ENCODE peak calls at places on chromosomes 4 and X, in eight cellular contexts. One of them, this sample, is unnamed.

GRCh38 chr4:173531085-173531965 is 1.3 kb upstream of the HAND2 start:
- DNase-seq in left ventricle myocardium inferior: peak; percentile 62
- DNase-seq in H7: peak; percentile 56
- DNase-seq in SJSA1: no peak
- DNase-seq in NT2/D1: no peak
- DNase-seq in GM23248: peak; percentile 79
- DNase-seq in A549: no peak
- DNase-seq in astrocyte of the spinal cord: no peak
- DNase-seq in this sample: no peak

GRCh38 chr4:26860922-26861433 is 337 bp downstream of the STIM2 start:
- DNase-seq in A549: peak; percentile 26
- DNase-seq in H7: peak; percentile 68
- DNase-seq in left ventricle myocardium inferior: peak; percentile 55
- DNase-seq in NT2/D1: no peak
- DNase-seq in GM23248: peak; percentile 83
- DNase-seq in SJSA1: peak; percentile 65
- DNase-seq in astrocyte of the spinal cord: peak; percentile 51
- DNase-seq in this sample: no peak

GRCh38 chrX:79161655-79162054 is 17.2 kb downstream of the GPR174 start:
- DNase-seq in SJSA1: no peak
- DNase-seq in NT2/D1: no peak
- DNase-seq in H7: no peak
- DNase-seq in astrocyte of the spinal cord: no peak
- DNase-seq in left ventricle myocardium inferior: no peak
- DNase-seq in GM23248: no peak
- DNase-seq in A549: no peak
- DNase-seq in this sample: peak; percentile 53

GRCh38 chr4:139934336-139934735 is 219.6 kb downstream of the MAML3 start:
- DNase-seq in GM23248: peak; percentile 68
- DNase-seq in left ventricle myocardium inferior: no peak
- DNase-seq in NT2/D1: no peak
- DNase-seq in SJSA1: no peak
- DNase-seq in astrocyte of the spinal cord: peak; percentile 16
- DNase-seq in H7: no peak
- DNase-seq in A549: no peak
- DNase-seq in this sample: no peak

GRCh38 chrX:115147220-115147619 is 42.0 kb upstream of the RBMXL3 start:
- DNase-seq in A549: peak; percentile 16
- DNase-seq in H7: peak; percentile 3
- DNase-seq in left ventricle myocardium inferior: no peak
- DNase-seq in SJSA1: no peak
- DNase-seq in astrocyte of the spinal cord: peak; percentile 29
- DNase-seq in NT2/D1: no peak
- DNase-seq in GM23248: peak; percentile 35
- DNase-seq in this sample: no peak

GRCh38 chr4:35541888-35542213 is 702.5 kb downstream of the ARAP2 start:
- DNase-seq in GM23248: no peak
- DNase-seq in H7: peak; percentile 17
- DNase-seq in A549: no peak
- DNase-seq in NT2/D1: no peak
- DNase-seq in left ventricle myocardium inferior: no peak
- DNase-seq in SJSA1: no peak
- DNase-seq in astrocyte of the spinal cord: no peak
- DNase-seq in this sample: no peak

GRCh38 chrX:20530319-20530979 is 263.7 kb upstream of the RPS6KA3 start:
- DNase-seq in H7: peak; percentile 36
- DNase-seq in left ventricle myocardium inferior: no peak
- DNase-seq in NT2/D1: peak; percentile 50
- DNase-seq in astrocyte of the spinal cord: peak; percentile 56
- DNase-seq in A549: peak; percentile 66
- DNase-seq in GM23248: peak; percentile 61
- DNase-seq in SJSA1: peak; percentile 46
- DNase-seq in this sample: no peak

GRCh38 chr4:141587897-141588296 is 48.5 kb upstream of the IL15 start:
- DNase-seq in left ventricle myocardium inferior: no peak
- DNase-seq in NT2/D1: no peak
- DNase-seq in SJSA1: no peak
- DNase-seq in astrocyte of the spinal cord: no peak
- DNase-seq in GM23248: peak; percentile 9
- DNase-seq in A549: no peak
- DNase-seq in H7: no peak
- DNase-seq in this sample: no peak

GRCh38 chr4:37885496-37885895 is 5.4 kb upstream of the TBC1D1 start:
- DNase-seq in H7: no peak
- DNase-seq in astrocyte of the spinal cord: no peak
- DNase-seq in SJSA1: no peak
- DNase-seq in GM23248: no peak
- DNase-seq in A549: no peak
- DNase-seq in NT2/D1: no peak
- DNase-seq in left ventricle myocardium inferior: no peak
- DNase-seq in this sample: no peak

GRCh38 chr4:183945741-183946140 is 40.6 kb downstream of the STOX2 start:
- DNase-seq in A549: no peak
- DNase-seq in GM23248: no peak
- DNase-seq in left ventricle myocardium inferior: no peak
- DNase-seq in H7: no peak
- DNase-seq in astrocyte of the spinal cord: no peak
- DNase-seq in NT2/D1: no peak
- DNase-seq in SJSA1: no peak
- DNase-seq in this sample: no peak

GRCh38 chrX:134191276-134191675 is 45.7 kb upstream of the CCDC160 start:
- DNase-seq in astrocyte of the spinal cord: no peak
- DNase-seq in SJSA1: no peak
- DNase-seq in NT2/D1: no peak
- DNase-seq in GM23248: no peak
- DNase-seq in A549: no peak
- DNase-seq in left ventricle myocardium inferior: no peak
- DNase-seq in H7: no peak
- DNase-seq in this sample: no peak

GRCh38 chr4:13766722-13767495 is 139.4 kb upstream of the BOD1L1 start:
- DNase-seq in GM23248: no peak
- DNase-seq in SJSA1: no peak
- DNase-seq in H7: no peak
- DNase-seq in astrocyte of the spinal cord: no peak
- DNase-seq in NT2/D1: no peak
- DNase-seq in left ventricle myocardium inferior: no peak
- DNase-seq in A549: no peak
- DNase-seq in this sample: no peak

GRCh38 chrX:131588995-131589394 is 45.1 kb downstream of the OR13H1 start:
- DNase-seq in H7: no peak
- DNase-seq in left ventricle myocardium inferior: no peak
- DNase-seq in A549: peak; percentile 3
- DNase-seq in NT2/D1: no peak
- DNase-seq in SJSA1: no peak
- DNase-seq in astrocyte of the spinal cord: no peak
- DNase-seq in GM23248: no peak
- DNase-seq in this sample: no peak

GRCh38 chr4:85779165-85779564 is 304.2 kb downstream of the ARHGAP24 start:
- DNase-seq in astrocyte of the spinal cord: peak; percentile 75
- DNase-seq in H7: no peak
- DNase-seq in left ventricle myocardium inferior: no peak
- DNase-seq in GM23248: peak; percentile 80
- DNase-seq in A549: no peak
- DNase-seq in NT2/D1: no peak
- DNase-seq in SJSA1: peak; percentile 36
- DNase-seq in this sample: no peak

GRCh38 chr4:85783483-85783882 is 308.5 kb downstream of the ARHGAP24 start:
- DNase-seq in SJSA1: peak; percentile 78
- DNase-seq in H7: no peak
- DNase-seq in A549: no peak
- DNase-seq in GM23248: peak; percentile 95
- DNase-seq in astrocyte of the spinal cord: peak; percentile 76
- DNase-seq in NT2/D1: no peak
- DNase-seq in left ventricle myocardium inferior: no peak
- DNase-seq in this sample: no peak

GRCh38 chr4:85777908-85778808 is 303.2 kb downstream of the ARHGAP24 start:
- DNase-seq in NT2/D1: no peak
- DNase-seq in astrocyte of the spinal cord: peak; percentile 67
- DNase-seq in left ventricle myocardium inferior: no peak
- DNase-seq in A549: no peak
- DNase-seq in GM23248: peak; percentile 44
- DNase-seq in SJSA1: peak; percentile 48
- DNase-seq in H7: no peak
- DNase-seq in this sample: peak; percentile 24

GRCh38 chr4:85778809-85779124 is 303.8 kb downstream of the ARHGAP24 start:
- DNase-seq in GM23248: peak; percentile 67
- DNase-seq in astrocyte of the spinal cord: peak; percentile 70
- DNase-seq in SJSA1: peak; percentile 49
- DNase-seq in H7: no peak
- DNase-seq in left ventricle myocardium inferior: no peak
- DNase-seq in NT2/D1: no peak
- DNase-seq in A549: no peak
- DNase-seq in this sample: no peak

GRCh38 chr4:85780664-85781063 is 305.7 kb downstream of the ARHGAP24 start:
- DNase-seq in A549: no peak
- DNase-seq in left ventricle myocardium inferior: no peak
- DNase-seq in SJSA1: no peak
- DNase-seq in GM23248: peak; percentile 69
- DNase-seq in astrocyte of the spinal cord: peak; percentile 64
- DNase-seq in NT2/D1: no peak
- DNase-seq in H7: no peak
- DNase-seq in this sample: no peak
- H3K4me3 ChIP-seq in A549: no peak overlapping the region
- H3K4me3 ChIP-seq in left ventricle myocardium inferior: no peak overlapping the region
- H3K4me3 ChIP-seq in SJSA1: no peak overlapping the region
- H3K4me3 ChIP-seq in GM23248: peak overlapping the region; percentile 91
- H3K4me3 ChIP-seq in astrocyte of the spinal cord: no peak overlapping the region
- H3K4me3 ChIP-seq in NT2/D1: no peak overlapping the region
- H3K4me3 ChIP-seq in H7: no peak overlapping the region
- H3K4me3 ChIP-seq in this sample: no peak overlapping the region

DNA sequence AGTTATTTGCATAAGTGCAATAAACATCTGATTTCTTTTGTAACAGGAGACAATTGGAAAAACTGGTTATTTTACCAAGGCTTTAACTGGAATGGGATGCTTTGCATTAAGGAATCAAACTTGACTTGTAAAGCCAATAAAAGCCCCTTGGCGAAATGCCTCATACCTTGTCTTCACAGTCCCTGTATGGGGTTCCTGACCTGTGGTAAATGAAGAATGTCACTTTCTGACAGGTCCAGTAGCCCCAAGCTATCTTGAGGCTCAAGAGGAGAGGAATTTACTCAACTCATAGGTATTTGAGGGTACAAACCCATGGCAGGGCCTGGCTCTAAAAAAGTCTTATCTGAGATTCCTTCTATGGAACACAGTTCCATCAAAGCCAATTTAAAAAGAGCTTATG is 78.0 kb downstream of the ACOX3 start:
- DNase-seq in NT2/D1: no peak
- DNase-seq in left ventricle myocardium inferior: no peak
- DNase-seq in SJSA1: no peak
- DNase-seq in GM23248: no peak
- DNase-seq in astrocyte of the spinal cord: no peak
- DNase-seq in A549: no peak
- DNase-seq in H7: no peak
- DNase-seq in this sample: no peak
- H3K4me3 ChIP-seq in NT2/D1: no peak overlapping the region
- H3K4me3 ChIP-seq in left ventricle myocardium inferior: no peak overlapping the region
- H3K4me3 ChIP-seq in SJSA1: no peak overlapping the region
- H3K4me3 ChIP-seq in GM23248: no peak overlapping the region
- H3K4me3 ChIP-seq in astrocyte of the spinal cord: no peak overlapping the region
- H3K4me3 ChIP-seq in A549: no peak overlapping the region
- H3K4me3 ChIP-seq in H7: no peak overlapping the region
- H3K4me3 ChIP-seq in this sample: no peak overlapping the region

GRCh38 chr4:71236226-71236625 is 102.6 kb upstream of the SLC4A4 start:
- DNase-seq in H7: no peak
- DNase-seq in GM23248: no peak
- DNase-seq in NT2/D1: no peak
- DNase-seq in SJSA1: no peak
- DNase-seq in left ventricle myocardium inferior: no peak
- DNase-seq in astrocyte of the spinal cord: no peak
- DNase-seq in A549: no peak
- DNase-seq in this sample: no peak
- H3K4me3 ChIP-seq in H7: no peak overlapping the region
- H3K4me3 ChIP-seq in GM23248: no peak overlapping the region
- H3K4me3 ChIP-seq in NT2/D1: no peak overlapping the region
- H3K4me3 ChIP-seq in SJSA1: no peak overlapping the region
- H3K4me3 ChIP-seq in left ventricle myocardium inferior: peak overlapping the region; percentile 57
- H3K4me3 ChIP-seq in astrocyte of the spinal cord: no peak overlapping the region
- H3K4me3 ChIP-seq in A549: no peak overlapping the region
- H3K4me3 ChIP-seq in this sample: no peak overlapping the region

GRCh38 chr4:68375667-68376559 is 26.0 kb upstream of the YTHDC1 start:
- DNase-seq in A549: peak; percentile 75
- DNase-seq in astrocyte of the spinal cord: peak; percentile 63
- DNase-seq in NT2/D1: no peak
- DNase-seq in GM23248: peak; percentile 79
- DNase-seq in left ventricle myocardium inferior: no peak
- DNase-seq in H7: peak; percentile 75
- DNase-seq in SJSA1: peak; percentile 46
- DNase-seq in this sample: peak; percentile 30
- H3K4me3 ChIP-seq in A549: peak overlapping the region; percentile 41
- H3K4me3 ChIP-seq in astrocyte of the spinal cord: no peak overlapping the region
- H3K4me3 ChIP-seq in NT2/D1: no peak overlapping the region
- H3K4me3 ChIP-seq in GM23248: peak overlapping the region; percentile 46
- H3K4me3 ChIP-seq in left ventricle myocardium inferior: no peak overlapping the region
- H3K4me3 ChIP-seq in H7: peak overlapping the region; percentile 21
- H3K4me3 ChIP-seq in SJSA1: no peak overlapping the region
- H3K4me3 ChIP-seq in this sample: no peak overlapping the region

GRCh38 chr4:107721436-107722090 is 1.5 kb upstream of the PAPSS1 start:
- DNase-seq in NT2/D1: no peak
- DNase-seq in SJSA1: no peak
- DNase-seq in H7: peak; percentile 60
- DNase-seq in left ventricle myocardium inferior: no peak
- DNase-seq in A549: no peak
- DNase-seq in astrocyte of the spinal cord: no peak
- DNase-seq in GM23248: no peak
- DNase-seq in this sample: no peak

GRCh38 chr4:107719211-107719926 is 665 bp downstream of the PAPSS1 start:
- DNase-seq in H7: no peak
- DNase-seq in NT2/D1: no peak
- DNase-seq in GM23248: peak; percentile 66
- DNase-seq in astrocyte of the spinal cord: peak; percentile 50
- DNase-seq in left ventricle myocardium inferior: no peak
- DNase-seq in A549: peak; percentile 20
- DNase-seq in SJSA1: no peak
- DNase-seq in this sample: no peak

GRCh38 chr4:107719927-107720722 is at the start of gene PAPSS1:
- DNase-seq in A549: peak; percentile 92
- DNase-seq in SJSA1: peak; percentile 97
- DNase-seq in astrocyte of the spinal cord: peak; percentile 99
- DNase-seq in H7: peak; percentile 96
- DNase-seq in NT2/D1: peak; percentile 92
- DNase-seq in left ventricle myocardium inferior: peak; percentile 96
- DNase-seq in GM23248: peak; percentile 99
- DNase-seq in this sample: peak; percentile 85

DNA sequence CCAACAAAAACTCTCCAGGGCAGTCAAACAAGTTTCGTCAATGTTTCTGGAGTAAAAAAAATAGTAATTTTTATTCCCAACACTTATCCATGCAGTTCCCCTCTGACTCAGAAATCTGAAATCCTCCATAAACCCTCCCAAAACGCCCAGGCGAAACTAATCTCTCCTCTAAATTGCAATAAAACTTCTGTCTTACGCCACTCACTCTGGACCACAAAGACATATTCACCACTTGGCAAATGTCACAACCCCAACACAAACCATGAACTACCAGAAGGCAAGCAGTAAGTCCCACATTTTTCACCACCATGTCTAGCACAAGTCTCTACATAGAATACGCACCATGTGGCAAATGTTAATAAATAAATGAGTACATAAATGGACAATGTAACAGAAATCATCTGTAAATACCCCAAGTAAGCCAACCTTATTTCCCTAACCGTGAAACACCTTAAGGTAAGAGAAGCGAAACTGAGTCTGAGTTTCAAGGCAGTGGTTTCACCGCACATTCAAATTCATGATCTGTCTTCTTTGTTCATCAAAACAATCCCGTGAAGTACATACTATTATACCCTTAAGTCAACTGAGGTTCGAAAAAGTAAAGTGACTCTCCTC is 1.6 kb downstream of the PAPSS1 start:
- DNase-seq in H7: no peak
- DNase-seq in SJSA1: no peak
- DNase-seq in left ventricle myocardium inferior: no peak
- DNase-seq in NT2/D1: no peak
- DNase-seq in astrocyte of the spinal cord: no peak
- DNase-seq in GM23248: no peak
- DNase-seq in A549: no peak
- DNase-seq in this sample: peak; percentile 55
- H3K4me3 ChIP-seq in H7: no peak overlapping the region
- H3K4me3 ChIP-seq in SJSA1: no peak overlapping the region
- H3K4me3 ChIP-seq in left ventricle myocardium inferior: peak overlapping the region; percentile 93
- H3K4me3 ChIP-seq in NT2/D1: peak overlapping the region; percentile 48
- H3K4me3 ChIP-seq in astrocyte of the spinal cord: peak overlapping the region; percentile 82
- H3K4me3 ChIP-seq in GM23248: peak overlapping the region; percentile 89
- H3K4me3 ChIP-seq in A549: peak overlapping the region; percentile 72
- H3K4me3 ChIP-seq in this sample: peak overlapping the region; percentile 97